ENCODE peak calls at places on chromosomes 5 and 9, in four cellular contexts. Z, K, Q and A are unnamed samples.

GRCh38 chr9:115135786-115136185 is 17.8 kb upstream of the TNC start:
- DNase-seq in K (no peak), Z (no peak), Q (no peak), A (no peak)

GRCh38 chr5:56148453-56148971 is 84.6 kb downstream of the ANKRD55 start:
- DNase-seq in Q (no peak), Z (peak), K (no peak), A (no peak)

GRCh38 chr9:89850153-89850552 is 245.3 kb downstream of the GADD45G start:
- DNase-seq in K (no peak), Q (no peak), Z (no peak), A (no peak)

GRCh38 chr5:30099634-30100033 is 1093.9 kb upstream of the CDH6 start:
- DNase-seq in Z (no peak), Q (no peak), K (no peak), A (no peak)

GRCh38 chr5:59236996-59237395 is 654.1 kb downstream of the RAB3C start:
- DNase-seq in Q (no peak), Z (no peak), K (no peak), A (no peak)

GRCh38 chr9:113566712-113567071 is 103.2 kb downstream of the RGS3 start:
- DNase-seq in Q (no peak), K (no peak), Z (no peak), A (no peak)

GRCh38 chr9:78073722-78074121 is 42.1 kb upstream of the GNAQ start:
- DNase-seq in Q (no peak), K (no peak), Z (no peak), A (no peak)

GRCh38 chr9:126312584-126313551 is 13.8 kb upstream of the MVB12B start:
- DNase-seq in Q (no peak), Z (no peak), K (no peak), A (no peak)

GRCh38 chr5:132674671-132675506 is 1.1 kb downstream of the IL4 start:
- DNase-seq in K (peak), Q (peak), Z (no peak), A (no peak)

GRCh38 chr5:89253931-89254330 is 370.9 kb upstream of the MEF2C start:
- DNase-seq in Z (no peak), K (no peak), Q (no peak), A (no peak)